ENCODE peak calls at places on chromosomes 13 and 19, in seven cellular contexts. S, Q, R, U, Y, N and O are unnamed samples.

GRCh38 chr13:98976338-98976737 is 1.5 kb downstream of the DOCK9 start:
- DNase-seq in S (no peak), Q (no peak), R (no peak), U (peak), Y (no peak), N (peak), O (no peak)

GRCh38 chr19:33771308-33772101 is 25.2 kb upstream of the KCTD15 start:
- DNase-seq in S (peak), Q (peak), R (peak), U (no peak), Y (no peak), N (peak), O (peak)

GRCh38 chr19:46635920-46636761 is at the start of gene GNG8:
- DNase-seq in S (peak), Q (peak), R (no peak), U (no peak), Y (no peak), N (no peak), O (peak)

GRCh38 chr13:98556968-98557591 is 19.8 kb downstream of the STK24 start:
- DNase-seq in S (no peak), Q (no peak), R (peak), U (no peak), Y (no peak), N (no peak), O (peak)

GRCh38 chr19:13033819-13034611 is 38.7 kb downstream of the NFIX start:
- DNase-seq in S (peak), Q (no peak), R (peak), U (peak), Y (peak), N (peak), O (no peak)

GRCh38 chr13:89053418-89053817 is 1382.2 kb downstream of the SLITRK5 start:
- DNase-seq in S (no peak), Q (no peak), R (no peak), U (no peak), Y (no peak), N (no peak), O (no peak)

GRCh38 chr19:35868172-35868822 is at the start of gene APLP1:
- DNase-seq in S (peak), Q (no peak), R (peak), U (no peak), Y (peak), N (peak), O (peak)

GRCh38 chr13:42762251-42762650 is 19.1 kb upstream of the FAM216B start:
- DNase-seq in S (no peak), Q (no peak), R (no peak), U (no peak), Y (no peak), N (peak), O (no peak)

GRCh38 chr13:104385409-104385808 is 1319.2 kb upstream of the SLC10A2 start:
- DNase-seq in S (no peak), Q (no peak), R (no peak), U (peak), Y (no peak), N (peak), O (no peak)

GRCh38 chr13:62453761-62454160 is 1038.1 kb upstream of the PCDH20 start:
- DNase-seq in S (no peak), Q (no peak), R (no peak), U (no peak), Y (no peak), N (no peak), O (no peak)

GRCh38 chr13:113192902-113193301 is 15.6 kb downstream of the PCID2 start:
- DNase-seq in S (no peak), Q (no peak), R (no peak), U (no peak), Y (no peak), N (peak), O (no peak)